ENCODE peak calls at places on chromosomes 7 and 10, in six cellular contexts. I is tibial artery; Y is brain microvascular endothelial cell; J is breast epithelium; W is CD8-positive, alpha-beta T cell; D is SK-N-SH. C is an unnamed sample. For H3K27me3, the result is how much of the 10 kb centered on the place peaks cover.

GRCh38 chr10:31526681-31527080 is 207.7 kb downstream of the ZEB1 start:
- DNase-seq in J (no peak), D (no peak), W (no peak), Y (peak), I (no peak), C (no peak)

GRCh38 chr10:101897633-101898032 is 54.0 kb upstream of the KCNIP2 start:
- DNase-seq in I (no peak), Y (peak), W (no peak), J (peak), D (peak), C (no peak)

GRCh38 chr10:127776816-127777215 is 39.8 kb downstream of the FOXI2 start:
- DNase-seq in I (no peak), J (no peak), Y (no peak), W (no peak), D (no peak), C (no peak)

GRCh38 chr10:100192350-100192749 is 6.5 kb upstream of the ERLIN1 start:
- DNase-seq in I (peak), Y (no peak), J (no peak), D (no peak), W (no peak), C (no peak)

GRCh38 chr7:117673367-117673766 is 193.5 kb downstream of the CFTR start:
- DNase-seq in J (no peak), Y (no peak), I (no peak), W (no peak), D (no peak), C (no peak)

GRCh38 chr10:132443998-132444876 is 47.2 kb downstream of the PWWP2B start:
- DNase-seq in I (no peak), D (no peak), W (no peak), J (no peak), Y (no peak), C (no peak)

GRCh38 chr7:105010538-105011523 is 3.2 kb upstream of the KMT2E start:
- DNase-seq in W (no peak), J (no peak), Y (no peak), I (no peak), D (no peak), C (no peak)

GRCh38 chr10:86073199-86073977 is 293.2 kb downstream of the GRID1 start:
- DNase-seq in D (peak), I (no peak), Y (no peak), J (no peak), W (no peak), C (no peak)

GRCh38 chr7:103989200-103989784 is at the start of gene RELN:
- DNase-seq in Y (peak), J (no peak), D (peak), I (no peak), W (no peak), C (no peak)

GRCh38 chr10:59362991-59363390 is 642 bp upstream of the FAM13C start:
- DNase-seq in Y (peak), I (peak), D (peak), J (peak), W (no peak), C (no peak)

GRCh38 chr7:102404005-102404861 is 8.1 kb downstream of the PRKRIP1 start:
- DNase-seq in W (peak), D (peak), Y (peak), I (no peak), J (no peak), C (no peak)

GRCh38 chr10:9066152-9066551 is 1011.7 kb downstream of the GATA3 start:
- DNase-seq in W (no peak), I (no peak), J (no peak), Y (no peak), D (no peak), C (no peak)

GRCh38 chr10:72691470-72692056 is 380 bp upstream of the MCU start:
- DNase-seq in D (no peak), W (no peak), J (no peak), Y (peak), I (no peak), C (no peak)

GRCh38 chr7:26052721-26053120 is 99.3 kb upstream of the NFE2L3 start:
- DNase-seq in J (no peak), Y (peak), W (no peak), I (no peak), D (no peak), C (no peak)

GRCh38 chr7:159033473-159033825 is 111.2 kb downstream of the VIPR2 start:
- DNase-seq in Y (no peak), I (no peak), D (no peak), J (no peak), W (no peak), C (no peak)

GRCh38 chr10:79253704-79254103 is 93.6 kb upstream of the PPIF start:
- DNase-seq in D (peak), J (no peak), Y (no peak), W (no peak), I (no peak), C (no peak)

GRCh38 chr7:46485481-46486065 is 564.5 kb upstream of the IGFBP3 start:
- DNase-seq in I (no peak), W (no peak), D (no peak), Y (peak), J (no peak), C (no peak)
- TF ChIP-seq CTCF in I (no peak), W (no peak), D (peak), Y (peak), J (no peak), C (peak)

GRCh38 chr7:46296526-46296925 is 375.5 kb upstream of the IGFBP3 start:
- DNase-seq in J (no peak), Y (no peak), I (no peak), D (no peak), W (no peak), C (no peak)
- H3K4me3 ChIP-seq in J (no peak), Y (no peak), I (no peak), D (no peak), W (no peak), C (no peak)

DNA sequence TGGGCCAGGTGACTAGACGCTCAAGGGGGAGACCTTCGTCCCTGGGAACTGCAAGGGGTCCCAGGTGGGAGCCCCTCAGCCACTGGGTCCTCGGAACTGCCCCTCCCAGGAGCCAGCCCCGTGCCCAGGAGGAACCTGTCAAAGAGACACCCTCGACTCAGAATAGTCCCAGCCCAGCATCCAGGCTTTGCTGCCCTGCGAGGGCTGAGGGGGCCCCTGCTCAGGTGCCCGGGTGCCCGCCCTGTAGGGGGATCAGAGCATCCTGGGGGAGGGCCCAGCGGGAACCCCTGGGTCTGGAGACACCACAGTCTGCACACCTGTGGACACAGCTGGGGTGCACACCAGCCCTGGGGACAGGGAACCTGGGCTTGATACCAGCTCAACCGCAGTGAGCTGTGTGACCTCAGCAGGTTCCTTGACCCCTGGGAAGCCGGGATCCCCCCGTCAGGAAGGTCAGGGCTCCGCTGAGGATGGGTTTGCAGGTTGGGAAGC is 394 bp downstream of the ELN start:
- DNase-seq in D (no peak), I (no peak), W (no peak), J (no peak), Y (no peak), C (no peak)
- H3K27me3 ChIP-seq in D (under half), I (under half), W (under half), J (under half), Y (under half), C (under half)

DNA sequence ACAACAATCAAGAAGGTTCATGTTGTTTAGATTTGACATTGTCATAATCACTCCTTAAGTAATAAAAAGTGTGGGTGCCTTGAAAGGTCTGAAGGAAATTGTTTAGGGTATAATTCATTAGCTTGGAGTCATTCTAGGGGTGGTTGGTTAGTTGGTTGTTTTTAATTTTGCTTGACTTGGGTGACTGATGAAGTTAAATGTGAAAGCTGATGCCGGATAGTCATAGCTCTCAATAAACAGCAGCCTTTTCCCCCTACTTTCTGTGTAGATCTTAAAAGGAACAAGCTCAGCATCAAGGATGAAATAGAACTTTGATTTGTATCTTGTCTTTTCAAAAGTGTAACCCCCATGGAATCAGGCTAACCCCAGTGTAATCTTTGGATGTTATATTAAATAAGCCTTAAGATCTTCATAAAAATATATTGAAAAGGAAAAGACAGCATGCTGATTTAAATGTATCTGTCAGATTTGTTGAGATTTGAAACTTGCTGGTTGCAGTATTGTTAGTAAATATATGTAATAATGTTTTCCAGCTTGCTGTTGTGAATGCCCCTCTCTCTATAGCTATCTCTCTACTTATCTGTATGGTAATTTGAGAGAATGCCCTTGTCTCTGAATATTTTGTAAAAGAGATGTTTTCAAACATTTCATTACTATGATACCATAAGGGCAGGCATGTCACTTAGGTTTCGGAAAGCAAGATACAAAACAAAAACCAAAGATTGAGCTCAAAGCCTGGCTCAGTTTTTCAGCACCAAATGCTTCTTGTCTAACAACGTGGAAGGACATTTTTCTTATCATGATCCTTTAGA is 148.5 kb downstream of the ARID5B start:
- DNase-seq in J (no peak), D (no peak), I (no peak), Y (no peak), W (no peak), C (no peak)
- TF ChIP-seq CTCF in J (no peak), D (no peak), I (no peak), Y (no peak), W (no peak), C (no peak)

GRCh38 chr7:34043461-34044318 is 138.4 kb downstream of the BMPER start:
- DNase-seq in Y (no peak), J (no peak), W (no peak), D (no peak), I (no peak), C (no peak)
- H3K4me3 ChIP-seq in Y (no peak), J (no peak), W (no peak), D (no peak), I (no peak), C (no peak)

GRCh38 chr7:31764457-31764856 is 77.4 kb downstream of the PPP1R17 start:
- DNase-seq in J (no peak), D (no peak), Y (no peak), I (no peak), W (no peak), C (no peak)
- H3K27me3 ChIP-seq in J (under half), D (under half), Y (under half), I (under half), W (under half), C (under half)